ENCODE peak calls at places on chromosomes 12 and 14, in eight cellular contexts. One of them, this sample, is unnamed. For H3K9me3, the result is how much of the 10 kb centered on the place peaks cover.

GRCh38 chr12:30134229-30134628 is 350.5 kb upstream of the TMTC1 start:
- DNase-seq in cardiac muscle cell: peak
- DNase-seq in K562: no peak
- DNase-seq in lung: no peak
- DNase-seq in CD8-positive, alpha-beta T cell: no peak
- DNase-seq in psoas muscle: no peak
- DNase-seq in pancreas: no peak
- DNase-seq in tibial artery: no peak
- DNase-seq in this sample: no peak

GRCh38 chr14:87171161-87171560 is 821.8 kb downstream of the GALC start:
- DNase-seq in tibial artery: no peak
- DNase-seq in cardiac muscle cell: no peak
- DNase-seq in K562: no peak
- DNase-seq in psoas muscle: no peak
- DNase-seq in lung: no peak
- DNase-seq in pancreas: no peak
- DNase-seq in CD8-positive, alpha-beta T cell: no peak
- DNase-seq in this sample: no peak

GRCh38 chr12:111359231-111359913 is 9.5 kb downstream of the PHETA1 start:
- DNase-seq in pancreas: no peak
- DNase-seq in CD8-positive, alpha-beta T cell: no peak
- DNase-seq in lung: no peak
- DNase-seq in cardiac muscle cell: no peak
- DNase-seq in K562: no peak
- DNase-seq in psoas muscle: no peak
- DNase-seq in tibial artery: no peak
- DNase-seq in this sample: no peak

GRCh38 chr12:79295572-79295971 is 395.2 kb downstream of the PAWR start:
- DNase-seq in K562: no peak
- DNase-seq in CD8-positive, alpha-beta T cell: no peak
- DNase-seq in pancreas: no peak
- DNase-seq in lung: no peak
- DNase-seq in psoas muscle: no peak
- DNase-seq in cardiac muscle cell: no peak
- DNase-seq in tibial artery: no peak
- DNase-seq in this sample: no peak

GRCh38 chr14:37655418-37655817 is 60.0 kb downstream of the TTC6 start:
- DNase-seq in pancreas: no peak
- DNase-seq in CD8-positive, alpha-beta T cell: no peak
- DNase-seq in psoas muscle: no peak
- DNase-seq in cardiac muscle cell: no peak
- DNase-seq in tibial artery: no peak
- DNase-seq in lung: no peak
- DNase-seq in K562: no peak
- DNase-seq in this sample: no peak

GRCh38 chr12:92191061-92191460 is 45.4 kb upstream of the BTG1 start:
- DNase-seq in K562: no peak
- DNase-seq in pancreas: no peak
- DNase-seq in cardiac muscle cell: no peak
- DNase-seq in CD8-positive, alpha-beta T cell: no peak
- DNase-seq in tibial artery: no peak
- DNase-seq in psoas muscle: no peak
- DNase-seq in lung: no peak
- DNase-seq in this sample: no peak

GRCh38 chr12:105554223-105554678 is 223.8 kb downstream of the C12orf75 start:
- DNase-seq in tibial artery: no peak
- DNase-seq in CD8-positive, alpha-beta T cell: no peak
- DNase-seq in pancreas: no peak
- DNase-seq in lung: no peak
- DNase-seq in psoas muscle: no peak
- DNase-seq in K562: no peak
- DNase-seq in cardiac muscle cell: no peak
- DNase-seq in this sample: no peak

GRCh38 chr12:51330186-51330585 is 6.2 kb upstream of the BIN2 start:
- DNase-seq in K562: no peak
- DNase-seq in psoas muscle: no peak
- DNase-seq in cardiac muscle cell: no peak
- DNase-seq in CD8-positive, alpha-beta T cell: no peak
- DNase-seq in lung: no peak
- DNase-seq in pancreas: no peak
- DNase-seq in tibial artery: no peak
- DNase-seq in this sample: no peak

GRCh38 chr14:23299558-23299957 is 3.1 kb downstream of the PPP1R3E start:
- DNase-seq in lung: no peak
- DNase-seq in psoas muscle: no peak
- DNase-seq in cardiac muscle cell: peak
- DNase-seq in K562: no peak
- DNase-seq in pancreas: no peak
- DNase-seq in CD8-positive, alpha-beta T cell: no peak
- DNase-seq in tibial artery: no peak
- DNase-seq in this sample: no peak

GRCh38 chr12:104064842-104065441 is 611 bp downstream of the HCFC2 start:
- DNase-seq in CD8-positive, alpha-beta T cell: no peak
- DNase-seq in psoas muscle: peak
- DNase-seq in cardiac muscle cell: peak
- DNase-seq in pancreas: peak
- DNase-seq in tibial artery: no peak
- DNase-seq in lung: no peak
- DNase-seq in K562: no peak
- DNase-seq in this sample: no peak

GRCh38 chr12:108240928-108241327 is 98.2 kb downstream of the CMKLR1 start:
- DNase-seq in cardiac muscle cell: no peak
- DNase-seq in psoas muscle: no peak
- DNase-seq in CD8-positive, alpha-beta T cell: no peak
- DNase-seq in lung: no peak
- DNase-seq in pancreas: no peak
- DNase-seq in tibial artery: no peak
- DNase-seq in K562: no peak
- DNase-seq in this sample: no peak

GRCh38 chr12:60920841-60921495 is 1325.1 kb downstream of the SLC16A7 start:
- DNase-seq in cardiac muscle cell: no peak
- DNase-seq in tibial artery: no peak
- DNase-seq in psoas muscle: no peak
- DNase-seq in lung: no peak
- DNase-seq in K562: no peak
- DNase-seq in CD8-positive, alpha-beta T cell: no peak
- DNase-seq in pancreas: no peak
- DNase-seq in this sample: no peak

GRCh38 chr14:26719514-26719913 is 121.7 kb upstream of the NOVA1 start:
- DNase-seq in lung: no peak
- DNase-seq in tibial artery: no peak
- DNase-seq in pancreas: no peak
- DNase-seq in CD8-positive, alpha-beta T cell: no peak
- DNase-seq in K562: no peak
- DNase-seq in cardiac muscle cell: no peak
- DNase-seq in psoas muscle: no peak
- DNase-seq in this sample: no peak

GRCh38 chr12:106586803-106587684 is 4.2 kb downstream of the RFX4 start:
- DNase-seq in pancreas: no peak
- DNase-seq in cardiac muscle cell: peak
- DNase-seq in tibial artery: no peak
- DNase-seq in K562: no peak
- DNase-seq in psoas muscle: no peak
- DNase-seq in lung: no peak
- DNase-seq in CD8-positive, alpha-beta T cell: no peak
- DNase-seq in this sample: no peak

GRCh38 chr12:95742586-95742985 is 48.0 kb downstream of the NTN4 start:
- DNase-seq in psoas muscle: no peak
- DNase-seq in CD8-positive, alpha-beta T cell: no peak
- DNase-seq in lung: no peak
- DNase-seq in cardiac muscle cell: no peak
- DNase-seq in K562: no peak
- DNase-seq in tibial artery: no peak
- DNase-seq in pancreas: no peak
- DNase-seq in this sample: no peak

GRCh38 chr12:63276537-63277365 is 125.8 kb upstream of the AVPR1A start:
- DNase-seq in CD8-positive, alpha-beta T cell: no peak
- DNase-seq in K562: peak
- DNase-seq in tibial artery: no peak
- DNase-seq in pancreas: peak
- DNase-seq in cardiac muscle cell: peak
- DNase-seq in lung: no peak
- DNase-seq in psoas muscle: no peak
- DNase-seq in this sample: no peak

GRCh38 chr12:120368789-120369475 is at the start of gene MSI1:
- DNase-seq in CD8-positive, alpha-beta T cell: no peak
- DNase-seq in cardiac muscle cell: peak
- DNase-seq in pancreas: no peak
- DNase-seq in tibial artery: no peak
- DNase-seq in K562: peak
- DNase-seq in psoas muscle: no peak
- DNase-seq in lung: no peak
- DNase-seq in this sample: peak

GRCh38 chr14:50062438-50063039 is 53.8 kb downstream of the VCPKMT start:
- DNase-seq in K562: peak
- DNase-seq in cardiac muscle cell: peak
- DNase-seq in lung: no peak
- DNase-seq in pancreas: peak
- DNase-seq in psoas muscle: no peak
- DNase-seq in tibial artery: no peak
- DNase-seq in CD8-positive, alpha-beta T cell: peak
- DNase-seq in this sample: no peak
- TF ChIP-seq CTCF in K562: no peak
- TF ChIP-seq CTCF in cardiac muscle cell: no peak
- TF ChIP-seq CTCF in lung: no peak
- TF ChIP-seq CTCF in pancreas: no peak
- TF ChIP-seq CTCF in psoas muscle: no peak
- TF ChIP-seq CTCF in tibial artery: no peak
- TF ChIP-seq CTCF in CD8-positive, alpha-beta T cell: peak
- TF ChIP-seq CTCF in this sample: no peak

DNA sequence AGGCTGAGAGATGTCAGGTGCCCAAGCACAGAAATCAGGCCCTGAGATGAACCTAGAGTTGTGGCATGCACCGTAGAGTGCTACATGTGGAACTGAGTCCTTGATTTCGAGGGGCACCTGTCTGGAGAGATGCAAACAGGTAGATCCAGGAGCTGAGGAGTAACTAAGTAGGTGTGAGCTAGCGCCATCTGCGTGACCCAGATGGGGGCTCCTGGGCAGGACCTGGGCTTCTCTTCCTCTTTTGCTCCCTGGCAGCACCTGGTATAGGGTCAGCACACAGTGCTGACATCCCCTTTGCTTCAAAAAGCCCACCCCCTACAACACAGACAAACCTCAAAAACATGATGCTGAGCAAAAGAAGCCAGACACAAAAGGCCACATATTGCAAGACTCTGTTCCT is 65.8 kb downstream of the PITPNM2 start:
- DNase-seq in CD8-positive, alpha-beta T cell: no peak
- DNase-seq in lung: no peak
- DNase-seq in tibial artery: no peak
- DNase-seq in pancreas: no peak
- DNase-seq in cardiac muscle cell: no peak
- DNase-seq in K562: no peak
- DNase-seq in psoas muscle: no peak
- DNase-seq in this sample: no peak
- H3K27ac ChIP-seq in CD8-positive, alpha-beta T cell: no peak
- H3K27ac ChIP-seq in lung: peak
- H3K27ac ChIP-seq in tibial artery: no peak
- H3K27ac ChIP-seq in pancreas: no peak
- H3K27ac ChIP-seq in cardiac muscle cell: no peak
- H3K27ac ChIP-seq in K562: no peak
- H3K27ac ChIP-seq in psoas muscle: no peak
- H3K27ac ChIP-seq in this sample: no peak

GRCh38 chr14:93343797-93344196 is 3.2 kb upstream of the COX8C start:
- DNase-seq in CD8-positive, alpha-beta T cell: no peak
- DNase-seq in tibial artery: no peak
- DNase-seq in lung: no peak
- DNase-seq in K562: no peak
- DNase-seq in psoas muscle: no peak
- DNase-seq in cardiac muscle cell: no peak
- DNase-seq in pancreas: no peak
- DNase-seq in this sample: no peak
- H3K9me3 ChIP-seq in CD8-positive, alpha-beta T cell: under half
- H3K9me3 ChIP-seq in tibial artery: under half
- H3K9me3 ChIP-seq in lung: under half
- H3K9me3 ChIP-seq in K562: under half
- H3K9me3 ChIP-seq in psoas muscle: under half
- H3K9me3 ChIP-seq in cardiac muscle cell: under half
- H3K9me3 ChIP-seq in pancreas: under half
- H3K9me3 ChIP-seq in this sample: under half

GRCh38 chr12:2458113-2458414 is 336.7 kb upstream of the FKBP4 start:
- DNase-seq in psoas muscle: no peak
- DNase-seq in K562: no peak
- DNase-seq in lung: no peak
- DNase-seq in CD8-positive, alpha-beta T cell: no peak
- DNase-seq in cardiac muscle cell: no peak
- DNase-seq in pancreas: no peak
- DNase-seq in tibial artery: no peak
- DNase-seq in this sample: no peak

GRCh38 chr12:2456813-2457186 is 338.0 kb upstream of the FKBP4 start:
- DNase-seq in lung: peak
- DNase-seq in psoas muscle: no peak
- DNase-seq in pancreas: no peak
- DNase-seq in tibial artery: no peak
- DNase-seq in cardiac muscle cell: no peak
- DNase-seq in K562: no peak
- DNase-seq in CD8-positive, alpha-beta T cell: no peak
- DNase-seq in this sample: no peak

GRCh38 chr12:2455410-2455809 is 339.4 kb upstream of the FKBP4 start:
- DNase-seq in psoas muscle: no peak
- DNase-seq in pancreas: no peak
- DNase-seq in lung: no peak
- DNase-seq in CD8-positive, alpha-beta T cell: no peak
- DNase-seq in tibial artery: no peak
- DNase-seq in K562: no peak
- DNase-seq in cardiac muscle cell: no peak
- DNase-seq in this sample: no peak

GRCh38 chr12:2456122-2456812 is 338.5 kb upstream of the FKBP4 start:
- DNase-seq in K562: no peak
- DNase-seq in CD8-positive, alpha-beta T cell: no peak
- DNase-seq in pancreas: no peak
- DNase-seq in tibial artery: no peak
- DNase-seq in lung: peak
- DNase-seq in cardiac muscle cell: no peak
- DNase-seq in psoas muscle: no peak
- DNase-seq in this sample: no peak

DNA sequence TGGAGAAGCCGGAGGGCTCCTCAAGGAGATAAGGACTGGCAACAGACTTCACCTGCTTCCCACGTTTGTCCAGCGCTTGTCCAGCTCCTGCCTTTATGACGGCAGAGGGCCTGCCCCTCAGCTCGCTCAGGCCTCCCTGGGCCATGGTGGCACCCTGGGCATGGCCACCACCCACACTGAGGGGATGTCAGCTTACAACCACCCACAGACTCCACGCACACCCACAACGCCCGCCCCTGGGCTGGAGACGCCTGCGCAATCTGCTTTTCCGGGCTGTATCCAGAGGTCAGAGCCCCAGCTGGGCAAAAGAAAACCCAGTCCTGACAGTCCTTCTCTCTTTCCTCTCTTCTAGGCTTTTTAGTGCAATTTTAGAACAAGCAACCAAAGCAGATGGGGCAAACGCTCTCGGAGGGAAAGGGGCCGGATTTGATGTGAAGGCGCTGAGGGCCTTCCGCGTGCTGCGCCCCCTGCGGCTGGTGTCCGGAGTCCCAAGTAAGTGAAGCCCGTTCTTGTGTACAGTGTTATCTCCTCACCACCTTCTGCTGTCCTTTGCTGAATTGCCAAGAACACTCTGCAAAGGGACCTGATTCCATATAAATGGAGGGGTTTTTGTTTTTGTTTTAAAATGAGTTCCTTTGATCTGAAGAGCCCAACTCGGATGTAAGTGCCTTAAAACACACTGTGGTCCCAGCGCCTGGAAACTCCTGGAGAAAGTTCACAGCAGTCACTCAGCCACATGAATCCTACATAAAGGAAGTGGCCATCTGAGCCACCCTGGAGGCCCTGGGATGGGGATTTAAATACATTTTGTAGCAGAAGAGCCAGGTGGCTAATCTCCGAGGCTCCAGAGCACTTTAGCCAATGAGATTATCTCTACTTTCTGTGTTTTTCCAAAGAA is 337.3 kb upstream of the FKBP4 start:
- DNase-seq in tibial artery: no peak
- DNase-seq in K562: peak
- DNase-seq in psoas muscle: no peak
- DNase-seq in lung: no peak
- DNase-seq in CD8-positive, alpha-beta T cell: no peak
- DNase-seq in pancreas: no peak
- DNase-seq in cardiac muscle cell: no peak
- DNase-seq in this sample: no peak
- TF ChIP-seq CTCF in tibial artery: no peak
- TF ChIP-seq CTCF in K562: peak
- TF ChIP-seq CTCF in psoas muscle: no peak
- TF ChIP-seq CTCF in lung: no peak
- TF ChIP-seq CTCF in CD8-positive, alpha-beta T cell: no peak
- TF ChIP-seq CTCF in pancreas: no peak
- TF ChIP-seq CTCF in cardiac muscle cell: no peak
- TF ChIP-seq CTCF in this sample: no peak